ENCODE peak calls at places on chromosomes 4 and X, in nine cellular contexts. K is cardiac fibroblast, J is neural crest cell, V is BE2C, B is fibroblast of pulmonary artery, P is ovary, F is tibial nerve, G is AG10803, C is colonic mucosa. Z is an unnamed sample.

GRCh38 chr4:144355809-144356757 is 215.6 kb upstream of the GYPA start:
- DNase-seq in K (peak), J (peak), V (no peak), B (peak), P (no peak), F (peak), G (peak), C (peak), Z (peak)

GRCh38 chr4:8914461-8915171 is 43.0 kb upstream of the HMX1 start:
- DNase-seq in K (no peak), J (no peak), V (no peak), B (no peak), P (peak), F (no peak), G (no peak), C (peak), Z (no peak)

GRCh38 chr4:38621004-38621684 is 42.9 kb upstream of the KLF3 start:
- DNase-seq in K (peak), J (no peak), V (no peak), B (peak), P (no peak), F (peak), G (peak), C (peak), Z (no peak)

GRCh38 chr4:118265312-118266144 is 87.3 kb downstream of the PRSS12 start:
- DNase-seq in K (peak), J (no peak), V (peak), B (peak), P (peak), F (no peak), G (no peak), C (peak), Z (no peak)

GRCh38 chrX:73069365-73070035 is 9.8 kb downstream of the PABPC1L2A start:
- DNase-seq in K (no peak), J (no peak), V (no peak), B (no peak), P (no peak), F (no peak), G (no peak), C (no peak), Z (no peak)

GRCh38 chr4:28966982-28967381 is 1753.2 kb upstream of the PCDH7 start:
- DNase-seq in K (no peak), J (no peak), V (no peak), B (peak), P (no peak), F (no peak), G (no peak), C (no peak), Z (peak)

GRCh38 chr4:86388252-86388651 is 28.4 kb upstream of the MAPK10 start:
- DNase-seq in K (no peak), J (no peak), V (no peak), B (no peak), P (no peak), F (no peak), G (no peak), C (no peak), Z (no peak)

GRCh38 chrX:49197543-49198087 is 2.4 kb downstream of the SYP start:
- DNase-seq in K (no peak), J (no peak), V (no peak), B (no peak), P (no peak), F (no peak), G (no peak), C (no peak), Z (no peak)

GRCh38 chr4:159926871-159927270 is 824.0 kb downstream of the RAPGEF2 start:
- DNase-seq in K (no peak), J (no peak), V (no peak), B (no peak), P (no peak), F (no peak), G (no peak), C (no peak), Z (peak)

GRCh38 chrX:1224954-1225353 is 12.5 kb upstream of the CRLF2 start:
- DNase-seq in K (no peak), J (no peak), V (no peak), B (no peak), P (no peak), F (no peak), G (no peak), C (no peak), Z (no peak)

GRCh38 chr4:76212851-76213414 is 691 bp downstream of the SCARB2 start:
- DNase-seq in K (peak), J (no peak), V (no peak), B (no peak), P (no peak), F (no peak), G (peak), C (peak), Z (peak)

GRCh38 chrX:36867143-36867542 is 141.0 kb upstream of the FAM47C start:
- DNase-seq in K (peak), J (peak), V (no peak), B (peak), P (no peak), F (peak), G (peak), C (no peak), Z (peak)

GRCh38 chrX:2159393-2159792 is 341.4 kb downstream of the DHRSX start:
- DNase-seq in K (no peak), J (no peak), V (no peak), B (no peak), P (no peak), F (no peak), G (no peak), C (no peak), Z (no peak)

GRCh38 chrX:1358793-1359476 is 22.4 kb downstream of the IL3RA start:
- DNase-seq in K (no peak), J (no peak), V (no peak), B (no peak), P (no peak), F (no peak), G (no peak), C (no peak), Z (no peak)

GRCh38 chr4:145530189-145530588 is 48.5 kb downstream of the SMAD1 start:
- DNase-seq in K (no peak), J (no peak), V (no peak), B (no peak), P (no peak), F (no peak), G (no peak), C (no peak), Z (no peak)

GRCh38 chr4:186216465-186217024 is 10.8 kb upstream of the KLKB1 start:
- DNase-seq in K (no peak), J (no peak), V (no peak), B (no peak), P (no peak), F (no peak), G (no peak), C (no peak), Z (no peak)

GRCh38 chr4:21387683-21388082 is 560.9 kb downstream of the KCNIP4 start:
- DNase-seq in K (no peak), J (no peak), V (no peak), B (no peak), P (no peak), F (no peak), G (no peak), C (peak), Z (no peak)

GRCh38 chr4:176910646-176911045 is 117.9 kb upstream of the VEGFC start:
- DNase-seq in K (no peak), J (no peak), V (no peak), B (no peak), P (no peak), F (no peak), G (no peak), C (no peak), Z (no peak)

GRCh38 chr4:165715211-165715610 is 157.8 kb upstream of the TLL1 start:
- DNase-seq in K (no peak), J (no peak), V (no peak), B (no peak), P (no peak), F (no peak), G (no peak), C (no peak), Z (peak)

DNA sequence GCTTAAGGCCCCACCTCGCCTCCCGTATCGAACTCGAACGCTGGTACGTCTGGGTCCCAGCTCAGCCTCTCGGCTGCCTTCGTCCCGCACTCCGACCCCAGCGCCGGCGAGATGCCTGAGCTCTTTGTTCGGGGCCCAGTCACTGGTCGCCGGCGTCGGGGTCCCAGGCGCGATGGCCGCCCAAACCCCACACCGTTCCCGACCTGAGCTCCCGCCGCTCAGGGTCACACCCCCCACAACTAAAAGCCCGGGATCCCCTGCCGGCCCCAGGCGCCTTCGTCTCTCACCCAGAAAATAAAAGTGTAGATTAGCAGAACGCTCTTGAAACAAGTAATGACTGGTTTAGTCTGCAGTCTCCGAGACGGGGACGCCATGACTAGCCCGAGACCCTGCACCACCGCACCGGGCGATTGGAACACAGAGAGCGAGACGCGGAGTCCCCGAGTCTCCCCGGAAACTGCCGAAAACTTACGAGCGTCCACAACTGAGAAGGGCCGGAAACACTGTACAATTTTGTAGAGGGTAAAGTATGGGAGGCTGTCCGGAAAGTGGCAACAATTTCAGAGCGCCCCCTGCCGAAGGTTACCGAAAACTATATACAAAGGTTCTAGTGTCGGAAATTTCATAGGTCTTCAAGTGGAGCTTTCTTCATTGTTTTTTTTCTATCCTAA is at the start of gene TSPAN6:
- DNase-seq in K (peak), J (peak), V (peak), B (peak), P (peak), F (peak), G (peak), C (peak), Z (peak)
- TF ChIP-seq CTCF in K (peak), J (peak), V (peak), B (peak), P (no peak), F (peak), G (peak), C (peak), Z (peak)

GRCh38 chr4:56613101-56613862 is 67.8 kb downstream of the HOPX start:
- DNase-seq in K (peak), J (no peak), V (no peak), B (peak), P (no peak), F (no peak), G (peak), C (no peak), Z (peak)

GRCh38 chr4:56618734-56619133 is 62.4 kb downstream of the HOPX start:
- DNase-seq in K (no peak), J (no peak), V (no peak), B (no peak), P (no peak), F (no peak), G (no peak), C (no peak), Z (no peak)

GRCh38 chr4:56622176-56622575 is 58.9 kb downstream of the HOPX start:
- DNase-seq in K (no peak), J (no peak), V (no peak), B (no peak), P (no peak), F (no peak), G (no peak), C (no peak), Z (peak)

GRCh38 chr4:56619816-56620215 is 61.3 kb downstream of the HOPX start:
- DNase-seq in K (no peak), J (no peak), V (no peak), B (no peak), P (no peak), F (no peak), G (no peak), C (no peak), Z (no peak)

GRCh38 chr4:56619160-56619559 is 61.9 kb downstream of the HOPX start:
- DNase-seq in K (peak), J (no peak), V (no peak), B (peak), P (no peak), F (no peak), G (no peak), C (no peak), Z (peak)
- TF ChIP-seq CTCF in K (no peak), J (no peak), V (no peak), B (peak), P (no peak), F (no peak), G (no peak), C (no peak), Z (peak)

DNA sequence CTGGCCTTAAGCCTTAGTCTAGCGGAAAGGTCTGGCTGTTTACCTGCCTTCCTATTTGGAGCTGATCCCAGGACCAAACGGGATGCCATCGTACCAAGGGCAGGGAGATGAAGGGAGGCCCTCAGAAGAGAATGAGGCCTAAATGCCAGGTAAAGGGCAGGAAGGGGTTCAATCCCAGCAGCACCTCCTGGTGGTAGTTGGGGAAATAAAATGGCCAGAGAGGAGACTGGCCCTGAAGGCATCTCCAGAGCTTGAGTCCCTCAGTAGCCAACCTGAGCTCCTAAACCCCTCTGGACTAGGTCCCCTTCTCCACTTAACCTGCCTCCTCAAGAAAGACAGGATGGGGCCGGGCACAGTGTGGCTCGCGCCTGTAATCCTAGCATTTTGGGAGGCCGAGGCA is 53.7 kb downstream of the KDM5C start:
- DNase-seq in K (no peak), J (no peak), V (no peak), B (no peak), P (no peak), F (no peak), G (no peak), C (no peak), Z (no peak)
- TF ChIP-seq CTCF in K (no peak), J (no peak), V (peak), B (no peak), P (no peak), F (no peak), G (no peak), C (no peak), Z (no peak)

DNA sequence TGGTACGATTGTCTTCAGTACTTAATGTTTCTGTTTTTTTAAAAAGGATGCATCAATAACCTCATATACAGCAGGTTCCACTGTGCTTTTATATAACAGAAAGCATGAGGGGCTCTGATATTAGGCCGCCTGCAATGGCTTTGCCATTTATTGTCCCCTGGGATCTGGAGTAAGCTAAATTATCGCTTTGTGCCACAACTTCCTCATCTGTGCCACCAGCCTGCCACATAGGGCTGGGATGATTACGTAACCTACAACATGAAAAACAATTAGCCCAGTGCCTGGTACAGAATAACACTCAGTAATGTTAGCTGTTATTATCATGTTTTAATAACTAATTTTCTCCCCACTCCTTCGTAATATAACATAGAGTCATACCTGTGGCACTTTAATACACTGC is 65.5 kb upstream of the TRIM2 start:
- DNase-seq in K (no peak), J (no peak), V (peak), B (no peak), P (no peak), F (no peak), G (no peak), C (no peak), Z (no peak)
- TF ChIP-seq CTCF in K (no peak), J (no peak), V (no peak), B (no peak), P (no peak), F (no peak), G (no peak), C (no peak), Z (no peak)

GRCh38 chr4:90960840-90961239 is 833.6 kb downstream of the CCSER1 start:
- DNase-seq in K (no peak), J (no peak), V (no peak), B (no peak), P (no peak), F (no peak), G (no peak), C (no peak), Z (no peak)
- TF ChIP-seq CTCF in K (no peak), J (no peak), V (peak), B (no peak), P (no peak), F (no peak), G (no peak), C (no peak), Z (no peak)

GRCh38 chr4:128311659-128312392 is 24.2 kb upstream of the PGRMC2 start:
- DNase-seq in K (no peak), J (no peak), V (no peak), B (no peak), P (no peak), F (no peak), G (no peak), C (peak), Z (no peak)

GRCh38 chr4:128309585-128309984 is 22.0 kb upstream of the PGRMC2 start:
- DNase-seq in K (peak), J (no peak), V (no peak), B (no peak), P (no peak), F (no peak), G (no peak), C (no peak), Z (no peak)

GRCh38 chr4:128308986-128309385 is 21.4 kb upstream of the PGRMC2 start:
- DNase-seq in K (peak), J (no peak), V (no peak), B (peak), P (no peak), F (no peak), G (peak), C (no peak), Z (no peak)

GRCh38 chr4:128306992-128307581 is 19.5 kb upstream of the PGRMC2 start:
- DNase-seq in K (no peak), J (no peak), V (no peak), B (no peak), P (no peak), F (no peak), G (no peak), C (no peak), Z (no peak)

GRCh38 chr4:128310266-128310697 is 22.7 kb upstream of the PGRMC2 start:
- DNase-seq in K (peak), J (no peak), V (peak), B (peak), P (no peak), F (no peak), G (no peak), C (peak), Z (no peak)
- TF ChIP-seq CTCF in K (peak), J (no peak), V (peak), B (peak), P (no peak), F (no peak), G (peak), C (no peak), Z (peak)